ENCODE peak calls at places on chromosomes 3 and 15, in four cellular contexts. D, E, U and B are unnamed samples.
A peak's percentile ranks its signal among the peaks of the same experiment; 100 is the strongest.

GRCh38 chr3:56347219-56347871 is 120.9 kb downstream of the ERC2 start:
- DNase-seq in D (no peak), E (no peak), U (peak; percentile 12), B (peak; percentile 30)

GRCh38 chr3:33658971-33659848 is 58.8 kb downstream of the CLASP2 start:
- DNase-seq in D (peak; percentile 50), U (peak; percentile 64), E (no peak), B (peak; percentile 30)

GRCh38 chr3:113834983-113835382 is 3.6 kb upstream of the GRAMD1C start:
- DNase-seq in U (no peak), E (no peak), D (no peak), B (no peak)

GRCh38 chr3:25410703-25411102 is 17.4 kb upstream of the RARB start:
- DNase-seq in E (no peak), D (no peak), U (no peak), B (no peak)

GRCh38 chr15:68299436-68299835 is 21.9 kb downstream of the FEM1B start:
- DNase-seq in U (no peak), E (peak; percentile 84), D (no peak), B (no peak)

GRCh38 chr15:29440541-29440940 is 170.9 kb upstream of the NSMCE3 start:
- DNase-seq in E (no peak), D (no peak), U (no peak), B (no peak)

GRCh38 chr3:62833538-62833937 is 41.7 kb downstream of the CADPS start:
- DNase-seq in U (no peak), D (no peak), E (no peak), B (no peak)

GRCh38 chr3:27633224-27633545 is 88.9 kb downstream of the EOMES start:
- DNase-seq in E (no peak), U (peak; percentile 27), D (peak; percentile 38), B (peak; percentile 26)

GRCh38 chr15:100152463-100152862 is 189.3 kb downstream of the ADAMTS17 start:
- DNase-seq in U (no peak), E (no peak), D (no peak), B (no peak)

GRCh38 chr3:71066849-71067261 is 516.7 kb downstream of the FOXP1 start:
- DNase-seq in E (peak; percentile 92), U (no peak), D (no peak), B (peak; percentile 15)

GRCh38 chr15:45333550-45333949 is 44.8 kb downstream of the GATM start:
- DNase-seq in E (no peak), U (no peak), D (no peak), B (peak; percentile 7)

GRCh38 chr15:91947370-91947769 is 93.9 kb downstream of the SLCO3A1 start:
- DNase-seq in E (no peak), U (no peak), D (no peak), B (no peak)

GRCh38 chr3:128427872-128428822 is 38.5 kb downstream of the DNAJB8 start:
- DNase-seq in U (no peak), D (no peak), E (no peak), B (no peak)

GRCh38 chr3:124217542-124217941 is 225.6 kb upstream of the ROPN1 start:
- DNase-seq in E (no peak), U (peak; percentile 57), D (peak; percentile 9), B (peak; percentile 33)

GRCh38 chr15:40942337-40942854 is 10.9 kb upstream of the CHAC1 start:
- DNase-seq in U (no peak), D (no peak), E (no peak), B (no peak)

GRCh38 chr3:99780749-99781148 is 36.9 kb upstream of the CMSS1 start:
- DNase-seq in D (no peak), E (no peak), U (no peak), B (no peak)

GRCh38 chr3:16050641-16051467 is 123.6 kb upstream of the GALNT15 start:
- DNase-seq in E (no peak), U (no peak), D (no peak), B (no peak)

GRCh38 chr3:8712871-8713360 is 20.7 kb upstream of the CAV3 start:
- DNase-seq in E (no peak), D (no peak), U (no peak), B (no peak)

GRCh38 chr15:69265347-69265955 is 33.3 kb upstream of the PAQR5 start:
- DNase-seq in U (peak; percentile 60), D (peak; percentile 36), E (no peak), B (no peak)

GRCh38 chr3:183826854-183827253 is 1.5 kb upstream of the MAP6D1 start:
- DNase-seq in D (no peak), E (peak; percentile 55), U (no peak), B (no peak)

GRCh38 chr15:73897441-73898261 is 24.3 kb downstream of the TBC1D21 start:
- DNase-seq in D (peak; percentile 67), E (no peak), U (peak; percentile 51), B (peak; percentile 88)

GRCh38 chr3:153338487-153338886 is 176.5 kb downstream of the RAP2B start:
- DNase-seq in U (no peak), E (no peak), D (no peak), B (no peak)

GRCh38 chr3:153343988-153344782 is 182.2 kb downstream of the RAP2B start:
- DNase-seq in D (no peak), E (no peak), U (no peak), B (no peak)

GRCh38 chr3:153339065-153339464 is 177.0 kb downstream of the RAP2B start:
- DNase-seq in U (no peak), D (no peak), E (no peak), B (no peak)
- TF ChIP-seq POLR2A in U (no peak), D (no peak), E (no peak), B (no peak)

GRCh38 chr3:133757701-133758319 is 11.6 kb downstream of the TF start:
- DNase-seq in E (no peak), D (no peak), U (no peak), B (no peak)
- TF ChIP-seq POLR2A in E (no peak), D (no peak), U (no peak), B (no peak)

GRCh38 chr15:52785672-52786406 is 4.3 kb downstream of the ONECUT1 start:
- DNase-seq in E (no peak), D (no peak), U (no peak), B (no peak)

GRCh38 chr15:52784799-52785671 is 5.1 kb downstream of the ONECUT1 start:
- DNase-seq in D (no peak), E (no peak), U (no peak), B (no peak)

GRCh38 chr15:52783191-52783829 is 6.8 kb downstream of the ONECUT1 start:
- DNase-seq in U (no peak), D (no peak), E (no peak), B (no peak)

GRCh38 chr15:52782514-52782913 is 7.6 kb downstream of the ONECUT1 start:
- DNase-seq in E (no peak), U (no peak), D (no peak), B (no peak)

DNA sequence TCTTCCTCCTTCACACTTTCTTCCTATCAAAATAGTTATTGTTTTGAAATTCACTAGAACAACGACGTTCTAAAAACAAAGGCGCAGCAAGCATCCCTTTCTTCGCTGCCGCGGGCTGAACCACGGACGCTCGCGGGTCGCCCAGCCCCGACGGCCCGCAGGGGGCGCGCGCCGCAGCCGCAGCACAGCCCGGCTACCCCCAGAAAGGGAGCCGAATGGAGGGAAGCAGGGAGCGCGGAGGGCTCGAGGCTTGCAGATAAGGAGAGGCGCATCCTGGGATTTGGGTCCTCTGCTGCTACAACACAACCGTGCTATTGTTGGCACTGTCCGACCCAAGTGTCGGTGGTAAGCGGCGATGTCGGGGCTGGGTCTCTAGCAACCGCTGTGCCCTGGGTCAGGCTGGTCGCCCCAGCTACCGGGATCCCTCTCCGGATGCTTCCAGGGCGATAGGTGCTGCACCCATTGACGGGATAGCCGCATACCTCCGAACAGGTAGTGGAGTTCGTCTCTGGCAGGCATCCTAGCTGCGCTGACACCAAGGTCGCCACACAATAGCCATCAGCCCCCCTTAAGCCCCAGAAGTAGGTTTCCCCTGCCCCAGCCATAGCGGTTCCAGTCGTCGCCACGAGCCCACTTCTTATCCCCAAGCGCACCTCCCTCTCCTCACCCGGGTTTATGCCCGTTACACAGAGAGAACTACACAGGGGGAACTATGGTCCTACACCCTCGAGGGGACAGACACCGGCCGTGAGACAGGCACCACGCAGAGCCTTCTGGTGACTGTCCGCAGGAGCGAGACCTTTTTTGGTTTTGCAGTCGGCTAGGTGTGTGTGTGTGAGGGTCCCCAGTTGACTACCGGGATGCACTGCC is 6.0 kb downstream of the ONECUT1 start:
- DNase-seq in U (peak; percentile 15), E (no peak), D (peak; percentile 56), B (no peak)
- TF ChIP-seq POLR2A in U (no peak), E (no peak), D (no peak), B (no peak)

GRCh38 chr15:90713081-90713480 is 4.1 kb upstream of the BLM start:
- DNase-seq in U (no peak), E (no peak), D (no peak), B (no peak)

GRCh38 chr15:90716317-90716975 is 700 bp upstream of the BLM start:
- DNase-seq in U (peak; percentile 64), D (no peak), E (no peak), B (no peak)

GRCh38 chr15:90718232-90718631 is 1.1 kb downstream of the BLM start:
- DNase-seq in D (no peak), U (peak; percentile 46), E (no peak), B (no peak)

GRCh38 chr15:90711842-90712241 is 5.3 kb upstream of the BLM start:
- DNase-seq in D (no peak), U (no peak), E (no peak), B (no peak)

DNA sequence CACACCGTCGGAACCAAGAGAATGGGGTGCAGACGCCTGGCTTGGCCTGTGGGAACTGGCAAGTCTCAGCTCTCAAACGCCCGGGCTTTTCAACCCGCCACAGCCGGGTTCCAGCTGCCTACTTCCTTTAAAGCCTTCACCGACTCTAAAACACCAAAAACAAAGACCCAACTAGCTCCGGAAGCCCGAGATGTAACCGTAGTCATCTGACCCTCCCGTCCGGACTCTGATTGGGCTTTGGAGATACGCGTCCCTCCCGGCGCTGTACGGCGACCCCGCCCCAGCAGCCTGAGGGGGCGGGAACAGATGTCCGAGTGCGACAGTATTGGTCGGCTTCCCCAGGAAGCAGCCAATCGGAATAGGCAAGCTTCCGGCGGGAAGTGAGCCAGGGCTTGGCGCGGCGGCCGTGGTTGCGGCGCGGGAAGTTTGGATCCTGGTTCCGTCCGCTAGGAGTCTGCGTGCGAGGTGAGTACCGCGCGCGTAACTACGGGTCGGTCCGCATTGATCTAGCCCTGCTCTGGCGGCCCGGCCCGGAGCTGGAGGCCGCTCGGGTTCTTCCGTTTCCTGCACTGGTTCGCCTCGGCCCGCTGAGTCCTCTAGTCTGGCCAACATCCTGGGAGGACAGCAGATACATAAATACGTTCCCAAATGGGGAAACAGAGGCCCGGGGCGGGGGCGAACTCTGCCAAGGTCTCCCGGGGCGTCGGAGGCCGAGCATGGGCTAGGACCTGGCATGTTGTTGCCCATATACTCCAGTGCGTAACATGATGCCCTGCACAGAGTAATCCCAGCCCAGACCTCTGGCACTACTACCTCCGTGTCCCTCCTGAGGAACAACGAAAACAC is at the start of gene BLM:
- DNase-seq in E (peak; percentile 99), U (peak; percentile 98), D (peak; percentile 100), B (peak; percentile 83)
- TF ChIP-seq POLR2A in E (no peak), U (peak; percentile 96), D (peak; percentile 64), B (peak; percentile 64)